ENCODE peak calls at places on chromosome 2, in eight cellular contexts. M, J, K, B, P, R, G and U are unnamed samples.

GRCh38 chr2:227388537-227389011 is 825 bp upstream of the SCYGR1 start:
- DNase-seq in K (no peak), J (no peak), P (no peak), G (no peak), R (no peak), B (no peak), M (no peak), U (no peak)

GRCh38 chr2:233922471-233922870 is 5.3 kb downstream of the TRPM8 start:
- DNase-seq in M (no peak), R (no peak), K (no peak), G (no peak), P (no peak), J (no peak), B (no peak), U (no peak)

GRCh38 chr2:232495292-232495691 is 7.7 kb upstream of the ECEL1 start:
- DNase-seq in R (no peak), B (no peak), P (no peak), J (no peak), G (no peak), K (no peak), M (no peak), U (no peak)

GRCh38 chr2:120749506-120750431 is 14.1 kb downstream of the GLI2 start:
- DNase-seq in B (peak), M (peak), P (no peak), R (peak), K (no peak), G (no peak), J (no peak), U (no peak)

GRCh38 chr2:240293126-240293864 is 142.2 kb upstream of the GPC1 start:
- DNase-seq in P (no peak), G (no peak), J (no peak), B (no peak), M (no peak), K (no peak), R (peak), U (no peak)

GRCh38 chr2:223944166-223944703 is 900 bp downstream of the WDFY1 start:
- DNase-seq in M (peak), J (no peak), K (peak), R (no peak), G (peak), B (peak), P (no peak), U (peak)

GRCh38 chr2:157497603-157498314 is 53.9 kb upstream of the CYTIP start:
- DNase-seq in B (no peak), P (no peak), R (no peak), M (peak), J (no peak), G (peak), K (no peak), U (no peak)

GRCh38 chr2:142222715-142223114 is 91.9 kb upstream of the LRP1B start:
- DNase-seq in P (no peak), M (no peak), J (no peak), R (no peak), K (no peak), G (no peak), B (no peak), U (no peak)

GRCh38 chr2:231914077-231914690 is 12.0 kb downstream of the NPPC start:
- DNase-seq in R (no peak), K (no peak), G (no peak), M (no peak), B (no peak), P (no peak), J (no peak), U (no peak)

GRCh38 chr2:237603718-237604362 is 13.3 kb upstream of the RAB17 start:
- DNase-seq in M (peak), P (peak), J (no peak), B (peak), G (no peak), R (no peak), K (peak), U (no peak)

GRCh38 chr2:233477548-233478433 is 88.8 kb downstream of the USP40 start:
- DNase-seq in B (no peak), M (no peak), J (no peak), G (no peak), P (no peak), R (no peak), K (peak), U (no peak)

GRCh38 chr2:173652731-173653426 is 298.2 kb downstream of the CDCA7 start:
- DNase-seq in B (no peak), K (no peak), J (no peak), M (peak), R (no peak), P (no peak), G (peak), U (no peak)

GRCh38 chr2:23270810-23271209 is 114.2 kb upstream of the KLHL29 start:
- DNase-seq in G (no peak), R (no peak), P (no peak), B (no peak), J (no peak), K (no peak), M (no peak), U (no peak)

GRCh38 chr2:160813506-160813858 is 319.9 kb upstream of the RBMS1 start:
- DNase-seq in M (no peak), R (no peak), K (no peak), P (no peak), B (no peak), J (no peak), G (no peak), U (no peak)
- H3K27ac ChIP-seq in M (no peak), R (peak), K (no peak), P (no peak), B (no peak), J (no peak), G (no peak), U (no peak)

GRCh38 chr2:70868970-70869369 is 33.4 kb upstream of the CD207 start:
- DNase-seq in M (no peak), K (no peak), P (no peak), B (no peak), G (no peak), J (no peak), R (no peak), U (no peak)

GRCh38 chr2:70870790-70871189 is 35.2 kb upstream of the CD207 start:
- DNase-seq in G (no peak), J (no peak), R (no peak), B (no peak), M (no peak), K (no peak), P (no peak), U (no peak)

GRCh38 chr2:70873541-70873940 is 37.9 kb upstream of the CD207 start:
- DNase-seq in P (no peak), M (no peak), R (no peak), G (no peak), B (no peak), K (no peak), J (no peak), U (no peak)

DNA sequence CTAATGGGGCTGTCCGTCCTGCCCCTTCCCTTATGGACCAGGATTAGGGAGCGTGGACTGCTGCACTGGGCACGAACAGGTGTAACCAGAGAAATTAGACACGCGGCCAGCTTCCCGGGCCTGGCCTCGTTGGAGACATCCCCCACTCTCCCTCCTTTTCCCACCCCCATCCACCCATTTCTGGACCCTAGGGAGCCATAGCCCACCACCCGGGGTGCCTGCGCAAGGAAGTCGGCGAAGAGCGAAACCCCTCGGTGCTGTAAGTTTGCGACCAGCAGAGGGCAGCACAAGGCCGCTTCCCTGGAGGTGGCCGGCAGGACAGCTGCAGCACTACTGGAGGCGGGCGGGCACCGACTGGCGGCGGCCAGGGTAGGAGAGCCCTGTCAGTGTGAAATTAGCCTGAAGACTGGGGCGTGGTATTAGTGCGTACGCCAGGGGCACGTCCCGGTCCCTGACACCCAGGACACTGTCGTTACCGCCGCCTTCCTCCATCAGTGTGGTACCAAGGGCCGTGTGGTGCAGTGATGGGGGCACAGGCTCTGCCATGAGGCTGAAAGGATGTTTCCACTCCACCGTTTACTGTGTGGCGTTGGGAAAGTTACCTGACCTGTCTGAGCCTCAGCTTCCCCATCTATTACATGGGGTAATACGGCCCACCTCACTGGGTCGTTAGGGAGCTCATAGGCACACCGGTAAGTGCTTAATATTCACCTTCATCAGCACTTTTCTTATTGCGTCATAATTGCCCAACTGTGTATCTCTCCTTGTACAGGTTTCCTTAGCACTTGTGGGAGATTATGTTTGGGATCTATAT is 36.0 kb upstream of the CD207 start:
- DNase-seq in K (peak), R (peak), B (peak), J (peak), M (peak), P (peak), G (peak), U (peak)
- H3K4me3 ChIP-seq in K (no peak), R (peak), B (no peak), J (peak), M (no peak), P (peak), G (no peak), U (no peak)

DNA sequence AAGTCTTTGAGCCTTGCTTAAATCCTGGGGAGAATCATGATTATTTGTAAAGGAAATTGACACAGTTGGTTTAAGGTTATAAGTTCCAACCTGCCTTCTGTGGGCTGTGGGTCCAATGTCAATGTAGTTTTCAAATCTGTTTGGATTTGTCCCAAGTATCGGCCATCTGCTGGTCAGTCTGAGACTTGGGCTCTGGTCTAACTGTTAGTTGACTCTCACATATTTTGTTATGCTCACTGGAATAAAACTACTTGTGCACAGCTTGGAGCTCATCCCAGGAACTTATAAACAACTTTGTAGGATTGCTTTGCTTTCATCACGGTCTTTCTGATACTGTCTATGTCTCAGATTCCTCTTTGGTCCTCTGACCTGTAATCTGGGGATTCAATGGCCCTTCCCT is 1026.2 kb upstream of the ZEB2 start:
- DNase-seq in M (no peak), G (no peak), P (no peak), K (no peak), R (no peak), J (no peak), B (no peak), U (no peak)
- TF ChIP-seq CTCF in M (no peak), G (no peak), P (no peak), K (no peak), R (no peak), J (no peak), B (no peak), U (no peak)

GRCh38 chr2:3175568-3175955 is 202.1 kb downstream of the EIPR1 start:
- DNase-seq in M (no peak), B (no peak), G (no peak), R (no peak), P (no peak), K (no peak), J (no peak), U (no peak)

GRCh38 chr2:3173031-3173430 is 204.6 kb downstream of the EIPR1 start:
- DNase-seq in K (no peak), B (no peak), P (no peak), J (no peak), M (no peak), R (no peak), G (no peak), U (no peak)

GRCh38 chr2:3176869-3177255 is 200.8 kb downstream of the EIPR1 start:
- DNase-seq in B (no peak), P (no peak), G (no peak), M (no peak), R (no peak), J (no peak), K (no peak), U (no peak)

GRCh38 chr2:3172265-3172935 is 205.2 kb downstream of the EIPR1 start:
- DNase-seq in K (no peak), P (no peak), G (no peak), B (no peak), J (no peak), R (no peak), M (no peak), U (no peak)

GRCh38 chr2:3174626-3175567 is 202.7 kb downstream of the EIPR1 start:
- DNase-seq in G (no peak), P (no peak), B (no peak), M (no peak), K (no peak), J (no peak), R (no peak), U (peak)
- H3K27ac ChIP-seq in G (no peak), P (no peak), B (no peak), M (no peak), K (no peak), J (no peak), R (no peak), U (no peak)

GRCh38 chr2:148996805-148997204 is 41.7 kb upstream of the LYPD6B start:
- DNase-seq in K (no peak), R (no peak), J (no peak), P (no peak), B (no peak), M (no peak), G (no peak), U (no peak)
- H3K4me3 ChIP-seq in K (no peak), R (no peak), J (no peak), P (no peak), B (no peak), M (no peak), G (no peak), U (no peak)

DNA sequence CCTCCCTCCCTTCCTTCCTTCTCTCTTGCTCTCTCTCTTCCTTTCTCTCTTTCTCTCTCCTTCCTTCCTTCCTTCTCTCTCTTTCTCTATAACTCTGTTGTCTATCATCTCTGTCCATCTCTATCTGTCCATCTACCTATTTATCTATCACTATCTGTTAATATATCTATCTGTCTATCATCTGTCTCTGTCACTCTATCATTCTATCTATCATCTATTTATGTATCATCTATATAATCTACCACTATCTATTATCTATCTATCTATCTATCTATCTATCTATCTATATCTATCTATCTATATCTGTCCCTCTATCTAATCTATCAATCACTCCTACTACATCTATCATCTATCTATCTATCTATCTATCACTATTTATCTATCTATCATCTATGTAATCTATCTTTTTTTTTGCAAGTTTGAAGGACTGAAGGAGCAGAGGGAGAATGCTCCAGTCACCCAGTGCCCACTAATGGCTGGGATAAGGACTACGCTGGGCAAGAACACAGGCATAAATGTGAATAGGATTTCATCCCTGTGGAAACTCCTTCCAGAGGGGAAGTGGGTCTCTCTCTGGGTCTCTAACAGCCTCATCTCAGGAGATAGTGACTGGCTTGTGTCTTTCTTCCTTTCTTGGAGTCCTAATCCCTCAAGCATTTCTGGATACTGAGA is 427.0 kb downstream of the LPIN1 start:
- DNase-seq in J (no peak), K (no peak), M (no peak), G (no peak), P (no peak), R (no peak), B (no peak), U (no peak)
- TF ChIP-seq CTCF in J (no peak), K (no peak), M (peak), G (no peak), P (no peak), R (no peak), B (no peak), U (no peak)

GRCh38 chr2:217419075-217419671 is 559.3 kb upstream of the TNP1 start:
- DNase-seq in P (no peak), K (no peak), B (no peak), R (no peak), G (no peak), M (no peak), J (no peak), U (no peak)
- H3K27ac ChIP-seq in P (no peak), K (peak), B (no peak), R (peak), G (peak), M (no peak), J (peak), U (peak)

DNA sequence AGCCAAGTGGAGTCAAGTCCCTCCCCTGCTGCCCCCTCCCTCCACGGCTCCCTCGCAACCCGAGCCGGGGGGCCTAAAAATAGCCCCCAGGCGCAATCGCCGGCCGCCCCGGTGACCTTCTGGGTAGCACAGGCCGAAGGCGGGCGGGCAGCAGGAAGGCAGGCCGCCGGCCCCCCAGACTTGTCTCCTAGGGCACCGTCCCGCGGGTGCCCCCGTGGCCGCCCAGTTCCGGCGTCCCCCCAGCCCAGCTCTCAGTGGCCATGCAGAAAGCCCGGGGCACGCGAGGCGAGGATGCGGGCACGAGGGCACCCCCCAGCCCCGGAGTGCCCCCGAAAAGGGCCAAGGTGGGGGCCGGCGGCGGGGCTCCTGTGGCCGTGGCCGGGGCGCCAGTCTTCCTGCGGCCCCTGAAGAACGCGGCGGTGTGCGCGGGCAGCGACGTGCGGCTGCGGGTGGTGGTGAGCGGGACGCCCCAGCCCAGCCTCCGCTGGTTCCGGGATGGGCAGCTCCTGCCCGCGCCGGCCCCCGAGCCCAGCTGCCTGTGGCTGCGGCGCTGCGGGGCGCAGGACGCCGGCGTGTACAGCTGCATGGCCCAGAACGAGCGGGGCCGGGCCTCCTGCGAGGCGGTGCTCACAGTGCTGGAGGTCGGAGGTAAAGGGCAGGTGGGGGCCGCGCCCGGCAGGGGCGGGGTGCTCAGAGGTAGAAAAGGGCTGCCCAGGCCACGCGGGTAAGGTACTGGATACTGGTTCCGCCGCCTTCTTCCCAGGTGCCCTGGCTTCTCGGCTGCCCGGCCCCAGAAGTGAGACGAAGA is at the start of gene SPEG:
- DNase-seq in K (no peak), G (no peak), R (peak), P (no peak), J (no peak), B (no peak), M (peak), U (no peak)
- H3K4me3 ChIP-seq in K (peak), G (no peak), R (peak), P (no peak), J (peak), B (no peak), M (peak), U (peak)

GRCh38 chr2:46876741-46877384 is 38.7 kb downstream of the MCFD2 start:
- DNase-seq in J (no peak), R (peak), M (peak), G (peak), B (peak), P (no peak), K (no peak), U (peak)
- TF ChIP-seq CTCF in J (peak), R (peak), M (peak), G (peak), B (peak), P (no peak), K (peak), U (peak)